ENCODE peak calls at places on chromosomes 13 and 19, in nine cellular contexts. U is ACHN; Z is left colon; T is mesenteric fat pad; Y is psoas muscle; E is stimulated activated CD4-positive, alpha-beta T cell treated with anti-CD3 and anti-CD28 coated beads, Interleukin-15, amount 100 ng/mL, for 1 hour; B is NCI-H1092; K is GM04503; J is hypothalamus. N is an unnamed sample.

GRCh38 chr13:64234255-64234654 is 2818.6 kb upstream of the PCDH20 start:
- DNase-seq in Z (no peak), E (no peak), K (no peak), Y (no peak), U (no peak), J (no peak), B (no peak), T (no peak), N (no peak)

GRCh38 chr19:46634045-46634655 is 1.9 kb downstream of the GNG8 start:
- DNase-seq in T (no peak), J (peak), B (no peak), K (no peak), Z (peak), E (peak), U (peak), Y (peak), N (peak)

GRCh38 chr19:2905918-2906519 is 5.3 kb downstream of the ZNF57 start:
- DNase-seq in E (no peak), Z (no peak), Y (no peak), U (no peak), B (no peak), K (no peak), J (no peak), T (no peak), N (no peak)

GRCh38 chr13:27933580-27934328 is 14.0 kb downstream of the PDX1 start:
- DNase-seq in J (no peak), T (no peak), U (no peak), Z (no peak), Y (no peak), B (no peak), E (no peak), K (no peak), N (no peak)

GRCh38 chr13:114264886-114265611 is 16.4 kb upstream of the UPF3A start:
- DNase-seq in K (peak), T (no peak), E (no peak), Y (no peak), B (no peak), J (no peak), Z (no peak), U (no peak), N (no peak)

GRCh38 chr13:29369060-29369743 is 226.3 kb downstream of the SLC7A1 start:
- DNase-seq in J (no peak), Z (no peak), B (no peak), Y (no peak), T (no peak), K (no peak), U (peak), E (no peak), N (no peak)

GRCh38 chr13:48043789-48044503 is 6.4 kb downstream of the NUDT15 start:
- DNase-seq in B (no peak), E (no peak), J (no peak), T (no peak), Z (no peak), Y (no peak), K (peak), U (peak), N (no peak)

GRCh38 chr13:59641758-59642157 is 522.0 kb downstream of the DIAPH3 start:
- DNase-seq in U (no peak), J (no peak), B (no peak), Y (no peak), E (no peak), Z (no peak), T (no peak), K (peak), N (no peak)

GRCh38 chr19:44512326-44513298 is 12.3 kb upstream of the ZNF180 start:
- DNase-seq in K (peak), T (no peak), U (peak), J (no peak), Z (peak), B (peak), E (no peak), Y (no peak), N (no peak)

GRCh38 chr19:54448037-54448773 is 794 bp upstream of the LENG8 start:
- DNase-seq in B (no peak), T (peak), J (no peak), E (no peak), Y (peak), U (peak), K (no peak), Z (peak), N (peak)

GRCh38 chr19:13314761-13315160 is 164.6 kb downstream of the IER2 start:
- DNase-seq in Z (no peak), U (no peak), J (no peak), K (no peak), T (no peak), E (no peak), B (no peak), Y (no peak), N (no peak)

GRCh38 chr13:60090579-60090978 is 73.1 kb downstream of the DIAPH3 start:
- DNase-seq in Z (no peak), T (no peak), Y (no peak), K (peak), J (no peak), U (no peak), E (no peak), B (no peak), N (no peak)

GRCh38 chr13:43516401-43516826 is 270.4 kb downstream of the ENOX1 start:
- DNase-seq in U (no peak), Y (no peak), B (no peak), E (no peak), T (no peak), K (peak), J (no peak), Z (no peak), N (no peak)

GRCh38 chr13:25171517-25172302 is at the start of gene AMER2:
- DNase-seq in K (no peak), B (peak), Y (no peak), U (no peak), J (peak), Z (peak), E (no peak), T (no peak), N (peak)

GRCh38 chr13:24625324-24625723 is 54.9 kb upstream of the ATP12A start:
- DNase-seq in B (no peak), U (no peak), K (no peak), E (no peak), Z (no peak), Y (no peak), J (no peak), T (no peak), N (no peak)

GRCh38 chr19:750640-751423 is at the start of gene MISP:
- DNase-seq in Z (peak), T (no peak), K (no peak), J (no peak), B (no peak), U (no peak), Y (no peak), E (no peak), N (peak)

GRCh38 chr19:6376512-6377193 is 920 bp upstream of the PSPN start:
- DNase-seq in K (no peak), J (no peak), Z (no peak), T (no peak), U (no peak), Y (no peak), E (no peak), B (no peak), N (no peak)

GRCh38 chr19:58474291-58474996 is 1.7 kb upstream of the ZNF446 start:
- DNase-seq in E (no peak), Z (no peak), U (peak), K (peak), Y (no peak), B (no peak), J (no peak), T (no peak), N (no peak)

GRCh38 chr13:98839826-98840769 is 87.6 kb upstream of the SLC15A1 start:
- DNase-seq in T (no peak), U (peak), B (no peak), K (no peak), Y (peak), E (no peak), Z (peak), J (peak), N (peak)

GRCh38 chr19:29771708-29772415 is 39.9 kb upstream of the CCNE1 start:
- DNase-seq in J (no peak), U (peak), B (peak), Z (peak), T (no peak), E (no peak), K (no peak), Y (peak), N (peak)

GRCh38 chr13:114149774-114150740 is 17.6 kb upstream of the RASA3 start:
- DNase-seq in K (no peak), Y (no peak), B (peak), J (no peak), U (no peak), E (no peak), Z (no peak), T (no peak), N (no peak)

GRCh38 chr13:108609353-108609752 is 20.1 kb upstream of the MYO16 start:
- DNase-seq in J (no peak), T (no peak), Z (no peak), B (no peak), Y (no peak), K (no peak), U (peak), E (no peak), N (no peak)

GRCh38 chr19:35349614-35350521 is 2.2 kb downstream of the FFAR1 start:
- DNase-seq in U (no peak), Y (no peak), E (no peak), B (no peak), K (no peak), J (no peak), T (peak), Z (no peak), N (no peak)

GRCh38 chr19:35868823-35869326 is 501 bp downstream of the APLP1 start:
- DNase-seq in E (no peak), U (no peak), B (no peak), Y (no peak), Z (no peak), J (no peak), T (no peak), K (no peak), N (no peak)

GRCh38 chr19:55474269-55475265 is 1.9 kb upstream of the ZNF628 start:
- DNase-seq in J (no peak), B (no peak), U (peak), E (no peak), Y (no peak), K (no peak), T (no peak), Z (no peak), N (peak)

GRCh38 chr13:75417647-75418046 is 64.3 kb downstream of the TBC1D4 start:
- DNase-seq in T (no peak), E (no peak), B (no peak), J (no peak), U (no peak), K (no peak), Z (no peak), Y (no peak), N (no peak)

GRCh38 chr19:18290250-18291018 is 9.0 kb upstream of the JUND start:
- DNase-seq in J (no peak), U (no peak), Y (no peak), E (peak), Z (peak), B (no peak), T (no peak), K (no peak), N (peak)

GRCh38 chr13:33193428-33193974 is 92.1 kb downstream of the STARD13 start:
- DNase-seq in E (no peak), B (no peak), T (no peak), U (no peak), J (no peak), K (no peak), Y (no peak), Z (no peak), N (no peak)

GRCh38 chr19:41925208-41926003 is 2.8 kb downstream of the ERFL start:
- DNase-seq in Y (no peak), E (no peak), B (no peak), Z (no peak), U (no peak), T (no peak), K (no peak), J (no peak), N (no peak)

GRCh38 chr13:65293530-65294198 is 1936.5 kb downstream of the PCDH9 start:
- DNase-seq in K (no peak), B (no peak), U (no peak), Z (no peak), T (no peak), J (no peak), Y (no peak), E (no peak), N (no peak)

N was measured in right cardiac atrium.